ENCODE peak calls at places on chromosomes 11 and 22, in four cellular contexts. Q is GM20000, X is osteocyte, R is mucosa of descending colon. P is an unnamed sample.

GRCh38 chr11:44625759-44626523 is 60.5 kb downstream of the CD82 start:
- DNase-seq in Q (peak; percentile 2), X (peak; percentile 70), R (no peak), P (no peak)

GRCh38 chr11:45232341-45233080 is 53.6 kb downstream of the SYT13 start:
- DNase-seq in X (no peak), R (no peak), Q (no peak), P (no peak)

GRCh38 chr11:43833657-43834073 is 47.0 kb upstream of the ALKBH3 start:
- DNase-seq in X (no peak), Q (no peak), R (no peak), P (peak; percentile 53)

GRCh38 chr22:39409630-39410029 is 10.1 kb downstream of the TAB1 start:
- DNase-seq in Q (no peak), R (no peak), X (no peak), P (no peak)

GRCh38 chr11:78069465-78069864 is 5.8 kb downstream of the THRSP start:
- DNase-seq in X (no peak), Q (no peak), R (no peak), P (no peak)

GRCh38 chr11:23932485-23932898 is 564.4 kb upstream of the LUZP2 start:
- DNase-seq in X (no peak), Q (no peak), R (no peak), P (peak; percentile 3)

GRCh38 chr11:3685923-3686322 is 14.7 kb upstream of the CHRNA10 start:
- DNase-seq in R (no peak), Q (no peak), X (no peak), P (no peak)

GRCh38 chr11:73172992-73173656 is 31.0 kb upstream of the FCHSD2 start:
- DNase-seq in X (no peak), R (no peak), Q (no peak), P (no peak)

GRCh38 chr22:31951201-31952093 is 7.1 kb downstream of the YWHAH start:
- DNase-seq in X (no peak), R (no peak), Q (no peak), P (no peak)

GRCh38 chr11:126951465-126951864 is 49.1 kb downstream of the KIRREL3 start:
- DNase-seq in X (no peak), R (no peak), Q (no peak), P (no peak)

GRCh38 chr11:36948445-36949171 is 350.6 kb upstream of the RAG2 start:
- DNase-seq in Q (no peak), X (no peak), R (no peak), P (no peak)

GRCh38 chr11:36945384-36945783 is 347.3 kb upstream of the RAG2 start:
- DNase-seq in X (no peak), Q (no peak), R (no peak), P (peak; percentile 13)
- TF ChIP-seq CTCF in X (peak; percentile 56), Q (peak; percentile 30), R (no peak), P (peak; percentile 42)

GRCh38 chr11:25981998-25982397 is 349.9 kb upstream of the ANO3 start:
- DNase-seq in Q (peak; percentile 22), R (no peak), X (no peak), P (peak; percentile 51)
- TF ChIP-seq CTCF in Q (no peak), R (peak; percentile 15), X (peak; percentile 76), P (peak; percentile 56)

DNA sequence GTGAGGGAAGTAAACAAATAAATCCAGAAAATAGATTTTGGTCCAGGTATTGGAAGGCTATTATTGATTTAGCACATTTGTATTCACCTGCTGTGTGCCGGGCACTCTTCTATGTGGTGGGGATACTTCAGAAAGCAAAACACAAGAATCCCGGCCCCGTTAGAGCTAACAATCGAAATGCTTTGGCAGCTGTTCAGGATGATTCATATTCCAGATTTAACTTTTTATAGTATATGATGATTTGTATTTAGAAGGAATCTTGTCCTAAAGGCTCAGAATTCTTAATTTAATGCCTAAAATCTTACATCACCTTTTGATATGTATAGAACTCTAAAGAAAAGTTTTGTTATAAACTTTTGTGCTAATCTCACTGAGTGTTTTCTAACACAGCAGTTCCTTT is 28.0 kb downstream of the ZC3H12C start:
- DNase-seq in R (no peak), Q (no peak), X (no peak), P (peak; percentile 71)
- TF ChIP-seq CTCF in R (no peak), Q (no peak), X (no peak), P (no peak)

GRCh38 chr11:120912504-120912903 is 111.4 kb upstream of the TBCEL start:
- DNase-seq in R (no peak), X (no peak), Q (peak; percentile 54), P (peak; percentile 41)
- TF ChIP-seq CTCF in R (no peak), X (peak; percentile 39), Q (peak; percentile 31), P (no peak)

GRCh38 chr11:1456596-1457325 is 29.8 kb downstream of the MOB2 start:
- DNase-seq in X (no peak), R (no peak), Q (no peak), P (no peak)

GRCh38 chr11:1458340-1459218 is 28.0 kb downstream of the MOB2 start:
- DNase-seq in X (no peak), Q (no peak), R (peak; percentile 81), P (peak; percentile 21)

GRCh38 chr11:1457326-1457680 is 29.3 kb downstream of the MOB2 start:
- DNase-seq in X (no peak), Q (no peak), R (no peak), P (no peak)

GRCh38 chr11:1459219-1459575 is 27.4 kb downstream of the MOB2 start:
- DNase-seq in X (no peak), Q (no peak), R (no peak), P (no peak)

DNA sequence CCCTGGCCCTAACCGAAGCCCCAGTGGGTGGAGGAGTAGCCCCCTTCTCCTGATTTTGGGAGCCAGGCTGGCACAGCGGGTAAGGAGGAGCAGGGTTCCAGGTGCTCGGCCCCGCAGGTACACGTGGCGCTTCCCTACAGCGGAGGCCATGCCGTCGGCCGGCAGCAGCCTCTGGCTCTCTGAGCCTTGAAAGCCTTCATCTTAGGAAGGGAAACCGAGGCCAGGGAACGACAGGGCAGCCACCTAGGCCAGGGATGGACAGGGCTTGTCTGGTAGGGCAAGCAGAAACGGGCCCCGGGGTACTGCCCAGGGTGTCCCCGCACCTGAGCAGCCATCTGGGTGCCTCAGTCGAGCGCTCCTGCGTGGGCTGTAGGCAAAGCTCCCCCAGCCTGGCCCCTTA is 28.7 kb downstream of the MOB2 start:
- DNase-seq in R (no peak), Q (no peak), X (no peak), P (no peak)
- TF ChIP-seq CTCF in R (no peak), Q (no peak), X (no peak), P (no peak)

GRCh38 chr11:123033895-123034294 is 28.0 kb downstream of the HSPA8 start:
- DNase-seq in X (no peak), Q (no peak), R (no peak), P (no peak)
- TF ChIP-seq CTCF in X (no peak), Q (peak; percentile 4), R (no peak), P (no peak)

GRCh38 chr11:12017865-12018453 is 9.5 kb upstream of the DKK3 start:
- DNase-seq in X (no peak), R (no peak), Q (no peak), P (no peak)

GRCh38 chr11:12013771-12014170 is 5.3 kb upstream of the DKK3 start:
- DNase-seq in Q (no peak), R (no peak), X (no peak), P (no peak)

GRCh38 chr11:12017243-12017678 is 8.8 kb upstream of the DKK3 start:
- DNase-seq in X (no peak), R (no peak), Q (no peak), P (peak; percentile 45)

GRCh38 chr11:12015486-12015885 is 7.1 kb upstream of the DKK3 start:
- DNase-seq in Q (no peak), R (no peak), X (no peak), P (no peak)

GRCh38 chr11:12016246-12016645 is 7.8 kb upstream of the DKK3 start:
- DNase-seq in R (no peak), Q (no peak), X (no peak), P (no peak)
- TF ChIP-seq CTCF in R (no peak), Q (no peak), X (peak; percentile 11), P (no peak)

P was measured in MCF 10A.